ENCODE peak calls at places on chromosomes 4 and X, in five cellular contexts. A is progenitor cell of endocrine pancreas; I is lung; D is GM12878; Z is activated T-cell treated with anti-CD3 and anti-CD28 coated beads, Interleukin-2, amount 50 U/mL, for 72 hours. V is an unnamed sample.

GRCh38 chr4:152309418-152309817 is 226.5 kb downstream of the FBXW7 start:
- DNase-seq in I (no peak), D (no peak), A (no peak), Z (no peak), V (no peak)

GRCh38 chr4:180913750-180914149 is 1329.5 kb upstream of the TENM3 start:
- DNase-seq in I (no peak), D (no peak), Z (no peak), A (no peak), V (no peak)

GRCh38 chrX:12792711-12793110 is 1.5 kb downstream of the PRPS2 start:
- DNase-seq in D (no peak), I (no peak), Z (no peak), A (no peak), V (no peak)

GRCh38 chr4:152956650-152957436 is 20.7 kb downstream of the FHDC1 start:
- DNase-seq in Z (no peak), A (no peak), I (no peak), D (no peak), V (peak)

GRCh38 chr4:81353861-81354260 is 117.8 kb downstream of the RASGEF1B start:
- DNase-seq in D (no peak), Z (no peak), A (no peak), I (no peak), V (no peak)

GRCh38 chrX:43618376-43619205 is 37.5 kb upstream of the MAOA start:
- DNase-seq in A (no peak), I (no peak), D (no peak), Z (no peak), V (no peak)

GRCh38 chrX:38052096-38052495 is 45.7 kb downstream of the SYTL5 start:
- DNase-seq in I (no peak), D (no peak), Z (peak), A (no peak), V (no peak)

GRCh38 chr4:71198958-71199357 is 139.9 kb upstream of the SLC4A4 start:
- DNase-seq in D (no peak), Z (no peak), A (no peak), I (no peak), V (peak)

V was measured in mucosa of gallbladder.